ENCODE peak calls at places on chromosomes 13 and 19, in five cellular contexts. I is spleen, U is cardiac muscle cell, P is BJ, N is IMR-90. V is an unnamed sample.

GRCh38 chr19:8697671-8698432 is 743 bp downstream of the ACTL9 start:
- DNase-seq in U (no peak), I (no peak), N (no peak), P (no peak), V (no peak)

GRCh38 chr13:53110614-53111013 is 82.0 kb downstream of the OLFM4 start:
- DNase-seq in I (no peak), N (no peak), U (no peak), P (no peak), V (no peak)

GRCh38 chr19:16325161-16325527 is 518 bp downstream of the KLF2 start:
- DNase-seq in N (no peak), I (peak), P (no peak), U (peak), V (no peak)

GRCh38 chr19:30467239-30467638 is 95.1 kb downstream of the ZNF536 start:
- DNase-seq in I (no peak), U (no peak), P (no peak), N (no peak), V (no peak)

GRCh38 chr19:51060336-51060735 is 4.6 kb downstream of the KLK13 start:
- DNase-seq in U (no peak), P (no peak), N (no peak), I (no peak), V (no peak)

GRCh38 chr19:45717983-45718650 is 12.6 kb downstream of the FBXO46 start:
- DNase-seq in P (no peak), U (peak), I (peak), N (no peak), V (no peak)

GRCh38 chr19:14363203-14364097 is 17.8 kb upstream of the ADGRE5 start:
- DNase-seq in U (peak), N (peak), I (peak), P (no peak), V (no peak)

GRCh38 chr13:61414686-61415664 is 674 bp downstream of the PCDH20 start:
- DNase-seq in I (peak), P (no peak), U (peak), N (no peak), V (no peak)

GRCh38 chr19:18460313-18460712 is 22.4 kb upstream of the ISYNA1 start:
- DNase-seq in N (peak), P (no peak), U (no peak), I (peak), V (peak)

GRCh38 chr13:95296326-95296939 is 4.8 kb downstream of the ABCC4 start:
- DNase-seq in I (no peak), U (peak), P (no peak), N (no peak), V (no peak)

GRCh38 chr19:17020823-17021222 is 5.8 kb downstream of the CPAMD8 start:
- DNase-seq in U (no peak), I (no peak), P (no peak), N (no peak), V (no peak)

GRCh38 chr19:3984908-3985642 is at the start of gene EEF2:
- DNase-seq in U (peak), N (peak), I (peak), P (no peak), V (peak)

GRCh38 chr13:60411983-60412382 is 15.0 kb downstream of the TDRD3 start:
- DNase-seq in U (no peak), P (no peak), I (no peak), N (no peak), V (no peak)

GRCh38 chr13:46962286-46962941 is 65.6 kb upstream of the HTR2A start:
- DNase-seq in I (no peak), N (peak), U (peak), P (no peak), V (no peak)

GRCh38 chr19:4301590-4302237 is 475 bp downstream of the TMIGD2 start:
- DNase-seq in P (no peak), U (no peak), N (no peak), I (no peak), V (no peak)

GRCh38 chr13:95536629-95537241 is 15.8 kb upstream of the CLDN10 start:
- DNase-seq in N (peak), I (no peak), U (peak), P (no peak), V (no peak)

GRCh38 chr13:42685762-42686560 is 95.4 kb upstream of the FAM216B start:
- DNase-seq in N (no peak), I (no peak), U (no peak), P (no peak), V (no peak)

GRCh38 chr19:39444598-39445257 is 654 bp upstream of the SUPT5H start:
- DNase-seq in N (no peak), I (no peak), U (peak), P (no peak), V (no peak)

GRCh38 chr19:41879670-41880328 is 2.7 kb downstream of the CD79A start:
- DNase-seq in N (no peak), P (no peak), U (no peak), I (no peak), V (no peak)

GRCh38 chr19:41877490-41877876 is 404 bp downstream of the CD79A start:
- DNase-seq in U (no peak), N (no peak), I (peak), P (no peak), V (no peak)

GRCh38 chr19:41879080-41879479 is 2.0 kb downstream of the CD79A start:
- DNase-seq in U (no peak), I (no peak), N (no peak), P (no peak), V (no peak)

GRCh38 chr19:41877916-41878905 is 1.1 kb downstream of the CD79A start:
- DNase-seq in P (no peak), I (no peak), U (no peak), N (no peak), V (no peak)

DNA sequence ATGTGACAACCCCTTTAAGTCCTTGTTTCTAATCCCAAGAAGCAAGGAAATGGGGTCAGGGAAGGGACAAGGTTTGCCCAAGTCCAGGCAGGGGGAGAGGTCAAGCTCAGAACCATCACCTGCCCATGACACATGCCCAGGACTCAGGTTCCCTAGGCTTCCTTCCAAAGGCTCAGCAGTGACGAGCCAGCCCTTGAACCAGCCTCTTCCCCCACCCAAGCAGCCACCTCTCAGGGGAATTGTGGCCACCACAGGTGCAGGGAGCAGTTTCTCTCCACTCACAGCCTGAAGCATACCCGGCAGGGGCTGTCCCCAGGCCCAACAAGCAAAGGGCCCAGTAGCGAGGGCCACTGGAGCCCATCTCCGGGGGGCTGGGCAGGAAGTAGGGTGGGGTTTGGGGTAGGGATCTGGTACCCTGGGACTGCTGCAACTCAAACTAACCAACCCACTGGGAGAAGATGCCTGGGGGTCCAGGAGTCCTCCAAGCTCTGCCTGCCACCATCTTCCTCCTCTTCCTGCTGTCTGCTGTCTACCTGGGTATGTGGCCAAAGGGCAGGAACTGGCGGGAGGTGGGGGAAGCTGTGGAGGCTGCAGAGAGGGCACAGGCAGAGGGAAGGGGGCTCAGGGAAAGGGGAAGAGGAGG is at the start of gene CD79A:
- DNase-seq in P (no peak), I (peak), U (no peak), N (no peak), V (no peak)
- H3K4me3 ChIP-seq in P (no peak), I (peak), U (no peak), N (no peak), V (no peak)

DNA sequence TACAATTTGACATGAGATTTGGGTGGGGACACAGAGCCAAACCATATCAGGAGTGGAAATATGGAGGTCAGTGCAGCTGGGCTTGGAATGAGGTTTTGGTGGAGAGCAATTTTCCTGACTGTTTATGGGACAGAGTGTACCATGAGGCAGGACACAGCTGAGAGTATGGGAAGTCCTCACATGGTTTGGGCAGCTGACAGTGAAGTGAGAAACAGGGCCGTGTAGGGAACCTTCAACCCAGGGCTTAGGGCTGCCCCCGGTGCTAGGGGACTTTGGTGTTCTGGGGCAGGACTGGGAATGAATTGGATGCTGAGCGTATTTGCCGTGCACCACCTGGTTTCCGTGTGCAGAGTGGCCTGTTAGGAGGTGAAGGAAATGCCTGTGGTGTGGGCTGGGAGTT is 6.1 kb downstream of the ZNF548 start:
- DNase-seq in I (no peak), P (no peak), N (no peak), U (no peak), V (no peak)
- H3K4me3 ChIP-seq in I (no peak), P (no peak), N (no peak), U (no peak), V (no peak)

DNA sequence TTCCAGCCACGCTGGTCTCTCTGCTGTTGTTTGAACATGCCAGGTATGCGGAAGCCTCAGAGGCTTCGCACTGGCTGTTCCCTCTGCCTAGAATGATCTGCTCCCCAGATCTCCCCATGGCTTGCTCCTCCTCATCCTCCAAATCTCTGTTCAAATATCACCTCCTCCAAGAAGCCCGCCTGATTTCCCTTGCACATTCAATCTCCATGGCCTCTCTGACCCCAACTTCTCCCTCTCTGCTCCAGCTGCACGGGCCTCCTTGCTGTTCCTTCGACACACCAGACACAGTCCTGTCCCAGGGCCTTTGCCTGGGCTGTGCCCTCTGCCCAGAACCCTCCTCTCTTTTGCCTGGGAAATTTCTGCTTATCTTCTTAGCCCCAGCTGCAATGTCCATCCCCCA is 52.5 kb upstream of the PTPRS start:
- DNase-seq in I (no peak), N (no peak), U (no peak), P (no peak), V (no peak)
- H3K4me3 ChIP-seq in I (no peak), N (no peak), U (no peak), P (no peak), V (no peak)

DNA sequence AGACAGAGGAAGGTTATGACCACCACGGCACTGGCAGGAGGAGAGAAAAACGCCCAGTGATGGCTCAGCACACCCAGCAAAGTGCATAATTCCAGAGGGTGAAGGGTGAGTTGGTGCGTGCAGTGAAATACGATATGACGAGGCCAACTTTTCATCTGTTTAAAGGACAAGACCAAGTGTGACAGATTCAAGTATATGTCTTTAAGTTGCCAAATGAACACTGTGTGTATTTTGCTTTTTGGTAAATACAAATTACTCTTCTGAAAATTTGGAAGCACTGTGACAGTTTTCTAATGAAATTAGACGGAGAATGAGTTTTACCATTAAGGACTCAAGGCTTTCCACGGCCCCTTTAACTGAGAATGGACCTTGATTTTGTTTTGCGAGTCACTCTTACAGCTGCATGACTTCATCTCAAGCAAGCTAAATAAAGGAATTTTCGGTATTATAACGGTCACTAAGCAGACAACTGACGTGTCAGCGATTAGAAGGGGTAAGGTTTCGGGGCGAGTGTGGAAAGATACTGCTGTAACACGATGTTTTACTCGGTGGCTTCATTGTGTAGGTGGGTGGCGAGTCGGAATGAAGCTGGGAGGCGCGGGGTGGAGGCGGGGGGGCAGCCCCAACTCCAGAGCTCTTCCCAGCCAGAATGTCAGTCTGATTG is 22.8 kb downstream of the COL4A2 start:
- DNase-seq in I (no peak), P (no peak), U (no peak), N (peak), V (no peak)
- H3K4me3 ChIP-seq in I (no peak), P (no peak), U (no peak), N (peak), V (no peak)

GRCh38 chr19:32012206-32012605 is 333.2 kb upstream of the ZNF507 start:
- DNase-seq in P (no peak), U (no peak), N (no peak), I (no peak), V (no peak)

GRCh38 chr19:32012886-32013635 is 332.3 kb upstream of the ZNF507 start:
- DNase-seq in P (no peak), I (no peak), N (no peak), U (no peak), V (no peak)

DNA sequence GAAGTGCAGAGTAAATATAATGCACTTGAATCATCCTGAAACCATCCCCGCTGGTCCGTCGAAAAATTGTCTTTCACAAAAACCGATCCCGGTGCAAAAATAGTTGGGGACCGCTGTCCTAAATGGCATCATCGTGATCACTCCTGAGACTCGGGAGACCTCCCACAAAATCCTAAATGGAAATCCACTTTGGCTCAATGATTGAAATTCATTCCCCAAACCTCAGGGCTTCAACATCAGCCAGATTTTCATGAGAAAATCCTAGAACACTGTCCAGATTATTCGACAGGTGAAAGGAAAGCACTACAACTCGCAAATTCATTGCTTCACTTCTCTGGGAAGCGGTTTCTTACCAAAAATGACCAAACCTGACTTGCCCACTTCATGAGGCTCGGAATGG is 335.3 kb upstream of the ZNF507 start:
- DNase-seq in I (no peak), P (no peak), U (no peak), N (no peak), V (no peak)
- H3K4me3 ChIP-seq in I (no peak), P (no peak), U (no peak), N (no peak), V (no peak)

GRCh38 chr13:40984670-40985366 is 34.3 kb downstream of the ELF1 start:
- DNase-seq in U (no peak), N (no peak), P (no peak), I (no peak), V (no peak)

GRCh38 chr13:40985596-40986327 is 33.4 kb downstream of the ELF1 start:
- DNase-seq in I (no peak), U (no peak), N (no peak), P (no peak), V (no peak)

GRCh38 chr13:40987606-40988280 is 31.4 kb downstream of the ELF1 start:
- DNase-seq in P (no peak), I (no peak), U (no peak), N (peak), V (no peak)

GRCh38 chr13:40983725-40984669 is 35.1 kb downstream of the ELF1 start:
- DNase-seq in U (no peak), I (no peak), P (no peak), N (no peak), V (no peak)

GRCh38 chr13:40986328-40986856 is 32.7 kb downstream of the ELF1 start:
- DNase-seq in U (no peak), P (no peak), N (peak), I (no peak), V (no peak)
- H3K4me3 ChIP-seq in U (no peak), P (no peak), N (no peak), I (no peak), V (no peak)

GRCh38 chr19:52901842-52902241 is 4.4 kb upstream of the ZNF320 start:
- DNase-seq in U (no peak), P (no peak), N (no peak), I (no peak), V (no peak)

GRCh38 chr19:52896431-52897148 is 845 bp downstream of the ZNF320 start:
- DNase-seq in I (no peak), P (no peak), U (peak), N (peak), V (no peak)

GRCh38 chr19:52898101-52898500 is 666 bp upstream of the ZNF320 start:
- DNase-seq in P (no peak), N (no peak), U (no peak), I (peak), V (no peak)

GRCh38 chr19:52897149-52897935 is at the start of gene ZNF320:
- DNase-seq in N (peak), U (peak), P (peak), I (peak), V (peak)
- H3K4me3 ChIP-seq in N (peak), U (peak), P (peak), I (peak), V (peak)

DNA sequence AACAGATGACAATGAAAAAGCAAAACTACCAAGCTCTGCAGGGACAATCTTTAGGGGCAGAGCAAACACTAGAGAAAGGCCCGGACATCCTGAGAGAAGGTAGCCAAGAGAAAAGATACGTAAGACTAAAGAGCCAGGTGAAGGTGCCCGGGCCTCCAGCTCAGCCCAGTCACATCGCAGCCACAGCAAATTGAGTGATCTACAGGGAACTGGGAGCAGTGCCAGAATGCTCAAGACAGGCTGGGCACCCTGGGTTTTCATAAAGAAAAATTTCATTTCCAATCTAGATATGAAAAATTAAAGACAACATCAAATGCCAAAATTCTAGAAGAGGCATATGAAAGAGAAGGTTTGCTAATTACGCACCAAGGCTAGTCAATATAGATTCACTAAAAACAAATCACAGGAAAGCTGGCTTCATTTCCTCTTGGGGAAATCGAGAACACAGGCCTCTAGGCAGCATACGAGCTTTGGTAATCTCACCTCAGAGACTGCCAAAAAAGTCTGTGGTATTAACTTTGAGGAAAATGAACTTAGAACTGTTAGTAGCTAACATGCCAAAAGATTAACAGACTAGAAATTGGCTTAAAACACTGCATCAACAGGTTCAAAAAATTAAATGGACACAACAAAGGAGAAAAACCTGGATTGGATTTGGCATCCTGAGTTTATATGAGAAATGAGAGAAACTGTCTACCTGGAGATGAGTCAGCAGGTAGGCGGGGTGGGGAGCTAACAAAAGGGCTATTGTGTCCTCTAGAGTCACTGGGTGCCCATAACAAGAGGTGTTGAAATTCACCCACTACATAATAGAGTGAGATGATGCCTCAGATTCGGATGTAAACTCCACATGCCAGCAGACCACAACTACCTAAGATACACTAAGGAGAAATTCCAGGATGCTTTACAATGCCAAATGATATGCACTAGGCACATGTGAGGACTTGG is 6.6 kb downstream of the ANKRD10 start:
- DNase-seq in U (no peak), N (peak), P (no peak), I (no peak), V (no peak)
- H3K4me3 ChIP-seq in U (no peak), N (no peak), P (no peak), I (no peak), V (no peak)

DNA sequence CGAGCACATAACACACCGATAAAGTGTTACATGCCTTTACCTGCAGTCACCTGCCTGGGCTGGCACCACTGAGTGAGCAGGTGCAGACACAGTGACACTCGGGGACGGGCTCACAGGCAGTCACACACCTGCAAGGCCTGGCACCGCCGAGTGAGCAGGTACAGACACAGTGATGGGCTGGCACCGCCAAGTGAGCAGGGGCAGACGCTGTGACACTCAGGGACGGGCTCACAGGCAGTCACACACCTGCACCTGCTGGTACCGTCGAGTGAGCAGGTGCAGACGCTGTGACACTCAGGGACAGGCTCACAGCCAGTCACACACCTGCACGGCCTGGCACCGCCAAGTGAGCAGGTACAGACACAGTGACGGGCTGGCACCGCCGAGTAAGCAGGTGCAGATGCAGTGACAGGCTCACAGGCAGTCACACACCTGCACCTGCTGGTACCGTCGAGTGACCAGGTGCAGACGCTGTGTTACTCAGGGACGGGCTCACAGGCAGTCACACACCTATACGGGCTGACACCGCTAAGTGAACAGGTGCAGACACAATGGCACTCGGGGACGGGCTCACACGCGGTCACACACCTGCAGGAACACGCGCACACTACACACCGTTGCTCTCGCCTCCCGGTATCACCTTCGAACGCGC is 470 bp downstream of the ZNF835 start:
- DNase-seq in U (no peak), I (no peak), P (no peak), N (no peak), V (no peak)
- H3K4me3 ChIP-seq in U (peak), I (peak), P (no peak), N (no peak), V (peak)

GRCh38 chr19:42422092-42422575 is 5.1 kb downstream of the LIPE start:
- DNase-seq in I (peak), N (no peak), U (no peak), P (no peak), V (no peak)
- H3K4me3 ChIP-seq in I (peak), N (no peak), U (peak), P (no peak), V (peak)